ENCODE peak calls at places on chromosome 22, in eight cellular contexts. R is DMS 273 treated with DMSO at 0.1 percent for 48 hours, P is choroid plexus epithelial cell, D is NCI-H1417, F is EL, U is ovary, C is Daoy, L is dorsolateral prefrontal cortex. E is an unnamed sample.
A peak's percentile ranks its signal among the peaks of the same experiment; 100 is the strongest.

GRCh38 chr22:29747832-29748231 is 19.0 kb downstream of the ZMAT5 start:
- DNase-seq in F (no peak), R (no peak), L (no peak), P (no peak), U (no peak), D (no peak), C (no peak), E (no peak)

GRCh38 chr22:48175721-48176120 is 1413.3 kb downstream of the TBC1D22A start:
- DNase-seq in F (no peak), R (no peak), D (no peak), P (no peak), U (no peak), L (no peak), C (no peak), E (no peak)

GRCh38 chr22:17563936-17564391 is 666 bp downstream of the SLC25A18 start:
- DNase-seq in F (peak; percentile 47), L (peak; percentile 35), U (no peak), P (peak; percentile 92), C (no peak), D (no peak), R (no peak), E (peak; percentile 26)

GRCh38 chr22:44305888-44306287 is 6.9 kb downstream of the SHISAL1 start:
- DNase-seq in D (no peak), P (no peak), F (no peak), C (no peak), U (peak; percentile 72), R (no peak), L (no peak), E (no peak)

GRCh38 chr22:25368271-25368670 is 148.8 kb downstream of the CRYBB2 start:
- DNase-seq in C (peak; percentile 81), P (peak; percentile 58), R (no peak), F (peak; percentile 76), L (no peak), U (no peak), D (no peak), E (peak; percentile 73)

GRCh38 chr22:39556970-39557811 is 13.4 kb upstream of the CACNA1I start:
- DNase-seq in D (peak; percentile 58), C (peak; percentile 31), L (peak; percentile 41), F (no peak), U (peak; percentile 59), R (no peak), P (peak; percentile 22), E (peak; percentile 14)

GRCh38 chr22:44395116-44396005 is 82.6 kb upstream of the SHISAL1 start:
- DNase-seq in D (no peak), U (peak; percentile 28), L (no peak), F (no peak), C (no peak), R (no peak), P (no peak), E (no peak)

GRCh38 chr22:47236718-47237117 is 474.3 kb downstream of the TBC1D22A start:
- DNase-seq in P (no peak), D (no peak), F (no peak), C (no peak), R (no peak), L (no peak), U (no peak), E (no peak)

GRCh38 chr22:40484906-40485660 is 114.7 kb downstream of the SGSM3 start:
- DNase-seq in L (no peak), U (no peak), R (no peak), D (no peak), C (no peak), P (peak; percentile 46), F (no peak), E (peak; percentile 65)

GRCh38 chr22:24950272-24950902 is 2.1 kb upstream of the KIAA1671 start:
- DNase-seq in U (no peak), F (peak; percentile 29), L (peak; percentile 32), D (no peak), R (no peak), C (peak; percentile 41), P (peak; percentile 43), E (no peak)

GRCh38 chr22:22141771-22142591 is 102.6 kb upstream of the VPREB1 start:
- DNase-seq in P (peak; percentile 2), L (no peak), U (no peak), C (no peak), R (no peak), D (no peak), F (no peak), E (no peak)

E was measured in fibroblast of lung.